ENCODE peak calls at places on chromosome 2, in nine cellular contexts. G is activated CD8-positive, alpha-beta memory T cell treated with anti-CD3 and anti-CD28 coated beads, Interleukin-2, amount 50 U/mL, for 48 hours; D is germinal center; S is NCI-H1417; C is hepatic stellate cell; M is GM23248; Y is upper lobe of right lung; N is iPS DF 6.9; K is stimulated activated CD4-positive, alpha-beta T cell treated with anti-CD3 and anti-CD28 coated beads, TNF-alpha, amount 100 ng/mL, for 48 hours. W is an unnamed sample.

GRCh38 chr2:151781642-151782041 is 46.6 kb downstream of the ARL5A start:
- DNase-seq in G (no peak), D (no peak), S (no peak), C (no peak), M (no peak), Y (no peak), N (no peak), K (no peak), W (no peak)

GRCh38 chr2:42089340-42089925 is 41.6 kb downstream of the PKDCC start:
- DNase-seq in G (peak), D (peak), S (no peak), C (no peak), M (peak), Y (peak), N (no peak), K (peak), W (peak)

GRCh38 chr2:159939946-159940345 is 122.5 kb downstream of the PLA2R1 start:
- DNase-seq in G (no peak), D (peak), S (no peak), C (peak), M (peak), Y (no peak), N (no peak), K (no peak), W (peak)

GRCh38 chr2:151946856-151947523 is 118.8 kb upstream of the ARL5A start:
- DNase-seq in G (no peak), D (peak), S (no peak), C (peak), M (peak), Y (no peak), N (peak), K (no peak), W (no peak)

GRCh38 chr2:70479816-70480215 is 73.8 kb downstream of the TGFA start:
- DNase-seq in G (no peak), D (no peak), S (no peak), C (no peak), M (peak), Y (no peak), N (no peak), K (no peak), W (no peak)

GRCh38 chr2:104033399-104033798 is 820.5 kb upstream of the POU3F3 start:
- DNase-seq in G (no peak), D (peak), S (peak), C (no peak), M (peak), Y (no peak), N (no peak), K (no peak), W (peak)

GRCh38 chr2:10863047-10863446 is 48.7 kb upstream of the KCNF1 start:
- DNase-seq in G (no peak), D (no peak), S (no peak), C (no peak), M (no peak), Y (no peak), N (no peak), K (no peak), W (no peak)

GRCh38 chr2:174078275-174078674 is 113.1 kb upstream of the SP3 start:
- DNase-seq in G (no peak), D (no peak), S (no peak), C (no peak), M (peak), Y (no peak), N (no peak), K (no peak), W (no peak)

GRCh38 chr2:205883026-205883425 is 200.7 kb downstream of the NRP2 start:
- DNase-seq in G (no peak), D (no peak), S (no peak), C (no peak), M (no peak), Y (no peak), N (no peak), K (no peak), W (no peak)

GRCh38 chr2:69062307-69062706 is 49.3 kb downstream of the ANTXR1 start:
- DNase-seq in G (no peak), D (no peak), S (no peak), C (no peak), M (no peak), Y (no peak), N (no peak), K (no peak), W (no peak)

GRCh38 chr2:9143264-9143815 is 63.3 kb upstream of the ASAP2 start:
- DNase-seq in G (no peak), D (no peak), S (no peak), C (peak), M (peak), Y (no peak), N (no peak), K (no peak), W (no peak)

GRCh38 chr2:79453918-79454317 is 58.9 kb upstream of the CTNNA2 start:
- DNase-seq in G (no peak), D (no peak), S (no peak), C (no peak), M (peak), Y (no peak), N (peak), K (no peak), W (no peak)

GRCh38 chr2:219159771-219160185 is 837 bp downstream of the NHEJ1 start:
- DNase-seq in G (no peak), D (peak), S (no peak), C (no peak), M (no peak), Y (no peak), N (no peak), K (no peak), W (no peak)

GRCh38 chr2:177239934-177240600 is 24.5 kb downstream of the NFE2L2 start:
- DNase-seq in G (no peak), D (peak), S (peak), C (no peak), M (peak), Y (no peak), N (no peak), K (no peak), W (no peak)

GRCh38 chr2:170267071-170267470 is 89.1 kb downstream of the MYO3B start:
- DNase-seq in G (no peak), D (no peak), S (no peak), C (no peak), M (no peak), Y (no peak), N (no peak), K (no peak), W (no peak)

GRCh38 chr2:174593574-174594203 is 3.9 kb downstream of the WIPF1 start:
- DNase-seq in G (peak), D (peak), S (no peak), C (peak), M (peak), Y (no peak), N (no peak), K (peak), W (no peak)

GRCh38 chr2:54669677-54670484 is 53.6 kb upstream of the EML6 start:
- DNase-seq in G (no peak), D (no peak), S (no peak), C (peak), M (peak), Y (no peak), N (no peak), K (no peak), W (no peak)

GRCh38 chr2:174699993-174700766 is 64.1 kb downstream of the CHRNA1 start:
- DNase-seq in G (no peak), D (peak), S (no peak), C (peak), M (peak), Y (no peak), N (no peak), K (no peak), W (peak)

GRCh38 chr2:164784376-164784775 is 57.2 kb downstream of the COBLL1 start:
- DNase-seq in G (no peak), D (no peak), S (no peak), C (no peak), M (peak), Y (no peak), N (no peak), K (no peak), W (no peak)

GRCh38 chr2:74390601-74391000 is 10.5 kb upstream of the DCTN1 start:
- DNase-seq in G (no peak), D (no peak), S (no peak), C (no peak), M (no peak), Y (no peak), N (no peak), K (no peak), W (no peak)

GRCh38 chr2:6325616-6326015 is 540.1 kb downstream of the CMPK2 start:
- DNase-seq in G (no peak), D (no peak), S (no peak), C (no peak), M (no peak), Y (no peak), N (no peak), K (no peak), W (peak)

GRCh38 chr2:120845281-120845680 is 109.6 kb downstream of the GLI2 start:
- DNase-seq in G (no peak), D (no peak), S (no peak), C (no peak), M (peak), Y (no peak), N (no peak), K (no peak), W (no peak)

GRCh38 chr2:162037886-162038285 is 36.1 kb downstream of the DPP4 start:
- DNase-seq in G (no peak), D (no peak), S (no peak), C (no peak), M (no peak), Y (no peak), N (no peak), K (no peak), W (no peak)

GRCh38 chr2:84495539-84496146 is 20.7 kb upstream of the DNAH6 start:
- DNase-seq in G (no peak), D (peak), S (peak), C (no peak), M (peak), Y (no peak), N (peak), K (no peak), W (peak)

GRCh38 chr2:159892990-159893389 is 95.0 kb upstream of the CD302 start:
- DNase-seq in G (no peak), D (no peak), S (no peak), C (no peak), M (no peak), Y (no peak), N (no peak), K (no peak), W (no peak)

GRCh38 chr2:118123561-118124232 is 35.4 kb downstream of the INSIG2 start:
- DNase-seq in G (no peak), D (no peak), S (no peak), C (peak), M (peak), Y (no peak), N (no peak), K (no peak), W (no peak)

GRCh38 chr2:26669099-26669498 is 23.4 kb upstream of the KCNK3 start:
- DNase-seq in G (no peak), D (no peak), S (no peak), C (no peak), M (no peak), Y (peak), N (no peak), K (no peak), W (no peak)

GRCh38 chr2:96540136-96540535 is 3.6 kb downstream of the ARID5A start:
- DNase-seq in G (no peak), D (no peak), S (no peak), C (no peak), M (peak), Y (peak), N (no peak), K (no peak), W (no peak)

GRCh38 chr2:234024304-234024703 is 26.2 kb upstream of the SPP2 start:
- DNase-seq in G (no peak), D (no peak), S (no peak), C (no peak), M (no peak), Y (no peak), N (no peak), K (no peak), W (no peak)

GRCh38 chr2:192544371-192544955 is 349.7 kb upstream of the TMEFF2 start:
- DNase-seq in G (no peak), D (no peak), S (no peak), C (no peak), M (no peak), Y (no peak), N (no peak), K (no peak), W (no peak)

W was measured in COR-L47.